ENCODE peak calls at places on chromosomes 4 and X, in six cellular contexts. M, S, Y, N, J and B are unnamed samples.

GRCh38 chr4:8451440-8452182 is 11.0 kb downstream of the TRMT44 start:
- DNase-seq in M (no peak), S (no peak), Y (no peak), N (no peak), J (peak; percentile 61), B (peak; percentile 60)

GRCh38 chr4:2796261-2797187 is 3.6 kb downstream of the SH3BP2 start:
- DNase-seq in M (no peak), S (no peak), Y (peak; percentile 84), N (no peak), J (no peak), B (peak; percentile 85)

GRCh38 chr4:57071340-57071739 is 38.8 kb downstream of the IGFBP7 start:
- DNase-seq in M (no peak), S (no peak), Y (no peak), N (no peak), J (no peak), B (no peak)

GRCh38 chr4:30868257-30868656 is 148.1 kb downstream of the PCDH7 start:
- DNase-seq in M (no peak), S (no peak), Y (no peak), N (no peak), J (no peak), B (no peak)

GRCh38 chrX:130186645-130187044 is 14.9 kb downstream of the RAB33A start:
- DNase-seq in M (no peak), S (no peak), Y (no peak), N (no peak), J (no peak), B (no peak)

GRCh38 chrX:134484039-134484438 is 24.1 kb downstream of the HPRT1 start:
- DNase-seq in M (no peak), S (peak; percentile 27), Y (no peak), N (no peak), J (peak; percentile 14), B (no peak)

GRCh38 chr4:72432282-72432681 is 136.7 kb downstream of the ADAMTS3 start:
- DNase-seq in M (no peak), S (no peak), Y (no peak), N (no peak), J (no peak), B (no peak)

GRCh38 chr4:128787509-128788311 is 21.8 kb upstream of the JADE1 start:
- DNase-seq in M (no peak), S (no peak), Y (no peak), N (no peak), J (peak; percentile 32), B (no peak)

GRCh38 chr4:119039779-119040178 is 95.9 kb upstream of the MYOZ2 start:
- DNase-seq in M (no peak), S (peak; percentile 79), Y (no peak), N (no peak), J (no peak), B (no peak)

GRCh38 chr4:123977623-123978022 is 581.0 kb downstream of the SPRY1 start:
- DNase-seq in M (no peak), S (peak; percentile 10), Y (no peak), N (no peak), J (no peak), B (no peak)

GRCh38 chrX:136816970-136817369 is 36.2 kb upstream of the ARHGEF6 start:
- DNase-seq in M (no peak), S (no peak), Y (no peak), N (no peak), J (no peak), B (no peak)

DNA sequence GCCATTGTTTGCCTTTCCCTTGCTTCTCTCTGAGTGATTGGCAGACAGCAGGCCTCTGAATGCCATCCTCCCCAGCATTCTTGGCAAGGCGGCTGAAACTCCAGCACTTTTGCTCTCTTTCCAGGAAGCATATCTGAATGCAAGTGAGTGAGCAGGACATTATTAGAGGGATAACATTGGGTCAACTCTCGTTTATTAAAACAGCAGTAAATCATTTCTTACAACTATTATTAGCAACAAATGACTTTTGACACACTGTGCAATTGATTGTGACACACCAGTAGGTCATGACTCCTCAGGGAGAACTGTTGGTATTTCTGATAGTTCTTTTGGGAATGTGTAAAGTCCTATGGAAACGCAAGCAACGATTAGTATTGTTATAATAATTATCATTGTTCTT is 103.8 kb downstream of the EFNB1 start:
- DNase-seq in M (no peak), S (no peak), Y (peak; percentile 1), N (no peak), J (no peak), B (no peak)
- TF ChIP-seq POLR2AphosphoS5 in M (no peak), S (no peak), Y (no peak), N (no peak), J (no peak), B (no peak)

GRCh38 chr4:143294710-143295109 is 42.0 kb upstream of the GAB1 start:
- DNase-seq in M (no peak), S (no peak), Y (no peak), N (no peak), J (no peak), B (no peak)

GRCh38 chr4:143296397-143297067 is 40.1 kb upstream of the GAB1 start:
- DNase-seq in M (no peak), S (no peak), Y (no peak), N (no peak), J (no peak), B (no peak)

GRCh38 chr4:143292858-143293257 is 43.8 kb upstream of the GAB1 start:
- DNase-seq in M (no peak), S (no peak), Y (no peak), N (no peak), J (no peak), B (no peak)

GRCh38 chr4:143291334-143291733 is 45.3 kb upstream of the GAB1 start:
- DNase-seq in M (no peak), S (no peak), Y (no peak), N (no peak), J (no peak), B (no peak)

GRCh38 chr4:143294310-143294709 is 42.4 kb upstream of the GAB1 start:
- DNase-seq in M (no peak), S (no peak), Y (peak; percentile 77), N (no peak), J (no peak), B (no peak)
- TF ChIP-seq POLR2AphosphoS5 in M (no peak), S (no peak), Y (peak; percentile 55), N (no peak), J (no peak), B (peak; percentile 18)

GRCh38 chr4:177308842-177309524 is 691 bp upstream of the NEIL3 start:
- DNase-seq in M (no peak), S (no peak), Y (no peak), N (no peak), J (no peak), B (no peak)

GRCh38 chr4:177308125-177308524 is 1.5 kb upstream of the NEIL3 start:
- DNase-seq in M (no peak), S (no peak), Y (no peak), N (no peak), J (no peak), B (no peak)

GRCh38 chr4:177313263-177313662 is 3.6 kb downstream of the NEIL3 start:
- DNase-seq in M (no peak), S (no peak), Y (no peak), N (no peak), J (no peak), B (no peak)

DNA sequence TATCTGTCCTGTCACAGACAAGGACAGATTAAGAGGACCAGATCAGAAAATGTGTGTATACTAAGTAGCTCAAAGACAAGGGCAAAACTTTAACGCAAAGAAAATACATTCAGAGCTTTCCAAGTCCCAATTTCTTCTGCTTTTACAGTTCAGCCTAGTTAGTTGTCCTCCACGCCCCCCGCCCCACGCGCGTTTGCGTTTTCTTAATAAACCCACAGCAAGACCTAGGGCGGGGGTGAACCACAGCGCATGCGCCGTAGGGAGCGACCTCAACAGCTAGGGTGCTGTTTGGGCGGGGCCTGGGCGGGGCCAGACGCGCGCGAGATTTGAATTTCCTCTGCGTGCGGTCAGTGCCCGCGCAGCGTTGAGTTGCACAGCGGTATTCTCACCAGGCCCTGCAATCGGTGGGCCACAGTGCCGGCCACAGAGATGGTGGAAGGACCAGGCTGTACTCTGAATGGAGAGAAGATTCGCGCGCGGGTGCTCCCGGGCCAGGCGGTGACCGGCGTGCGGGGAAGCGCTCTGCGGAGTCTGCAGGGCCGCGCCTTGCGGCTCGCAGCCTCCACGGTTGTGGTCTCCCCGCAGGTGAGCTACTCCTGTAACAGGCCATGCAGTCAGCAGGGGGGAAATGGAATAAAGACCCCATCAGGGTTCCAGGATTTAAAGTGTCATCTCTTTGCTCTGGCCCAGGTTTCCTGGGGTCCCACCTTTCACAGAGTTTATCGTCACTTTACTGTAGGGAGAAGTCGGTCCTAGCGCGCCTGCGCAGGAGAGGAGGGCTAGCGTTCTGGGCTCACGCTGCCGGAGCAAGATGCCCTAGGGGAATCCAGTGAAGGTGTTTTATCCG is at the start of gene NEIL3:
- DNase-seq in M (peak; percentile 54), S (peak; percentile 90), Y (peak; percentile 94), N (peak; percentile 71), J (peak; percentile 98), B (peak; percentile 56)
- TF ChIP-seq POLR2AphosphoS5 in M (peak; percentile 45), S (peak; percentile 96), Y (no peak), N (peak; percentile 70), J (peak; percentile 79), B (no peak)

GRCh38 chr4:176767183-176767582 is 25.5 kb downstream of the VEGFC start:
- DNase-seq in M (no peak), S (no peak), Y (no peak), N (no peak), J (no peak), B (no peak)
- TF ChIP-seq POLR2AphosphoS5 in M (no peak), S (no peak), Y (no peak), N (no peak), J (no peak), B (no peak)

GRCh38 chr4:41060352-41061318 is 153.7 kb downstream of the APBB2 start:
- DNase-seq in M (no peak), S (no peak), Y (peak; percentile 24), N (no peak), J (no peak), B (peak; percentile 9)
- TF ChIP-seq POLR2AphosphoS5 in M (no peak), S (no peak), Y (peak; percentile 65), N (no peak), J (no peak), B (peak; percentile 57)

GRCh38 chrX:42976729-42977366 is 198.9 kb upstream of the PPP1R2C start:
- DNase-seq in M (no peak), S (peak; percentile 2), Y (no peak), N (no peak), J (no peak), B (no peak)
- TF ChIP-seq POLR2AphosphoS5 in M (no peak), S (no peak), Y (no peak), N (no peak), J (no peak), B (no peak)

DNA sequence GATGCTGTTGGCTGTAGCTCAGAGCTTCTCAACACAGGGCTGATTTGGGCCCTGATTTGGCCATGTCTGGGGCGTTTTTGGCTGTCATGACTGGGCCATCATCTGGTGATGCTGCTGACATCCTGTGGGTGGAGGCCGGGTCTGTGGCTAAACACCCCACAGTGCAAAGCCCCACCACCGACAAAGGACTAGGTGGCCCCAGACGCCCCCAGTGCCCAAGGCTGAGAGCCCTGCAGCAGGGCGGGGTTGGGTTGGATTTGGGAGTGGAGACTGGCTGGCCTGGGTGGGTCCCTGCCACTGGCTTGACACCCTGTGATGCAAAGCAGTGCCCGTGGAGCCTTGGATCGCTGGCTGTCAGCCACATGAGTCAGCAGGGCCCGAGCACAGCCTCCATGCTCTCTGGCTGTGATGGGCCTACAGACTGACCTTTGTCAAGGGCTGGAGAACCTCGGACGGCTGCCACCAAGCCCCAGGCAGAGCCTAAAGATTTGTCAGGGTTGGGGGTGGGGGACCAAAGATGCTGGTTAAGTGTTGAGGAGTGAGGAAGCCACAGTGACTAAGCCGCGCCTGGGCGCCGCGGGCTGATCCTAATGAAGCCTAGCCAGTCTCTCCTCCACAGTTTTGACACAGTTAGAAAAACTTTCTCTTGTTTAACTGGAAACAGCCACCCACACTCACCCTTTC is 28.3 kb downstream of the CYTL1 start:
- DNase-seq in M (no peak), S (no peak), Y (peak; percentile 60), N (no peak), J (peak; percentile 12), B (no peak)
- TF ChIP-seq POLR2AphosphoS5 in M (no peak), S (no peak), Y (peak; percentile 59), N (no peak), J (no peak), B (no peak)